ENCODE peak calls at places on chromosomes 16 and 17, in four cellular contexts. H is cardiac fibroblast, Q is kidney epithelial cell, T is GM06990. J is an unnamed sample.

GRCh38 chr17:11618861-11619566 is 20.7 kb downstream of the DNAH9 start:
- DNase-seq in Q (peak; percentile 26), H (no peak), T (no peak), J (peak; percentile 55)

GRCh38 chr16:83054302-83054701 is 427.5 kb downstream of the CDH13 start:
- DNase-seq in T (no peak), H (no peak), Q (no peak), J (no peak)

GRCh38 chr16:69814561-69814960 is 52.4 kb downstream of the WWP2 start:
- DNase-seq in T (no peak), Q (no peak), H (no peak), J (no peak)

GRCh38 chr17:9291912-9292562 is 270.7 kb downstream of the NTN1 start:
- DNase-seq in H (no peak), T (peak; percentile 15), Q (no peak), J (peak; percentile 23)

GRCh38 chr16:86994651-86995171 is 322.5 kb downstream of the C16orf95 start:
- DNase-seq in H (peak; percentile 73), T (no peak), Q (peak; percentile 96), J (peak; percentile 77)

GRCh38 chr16:57617604-57618111 is 10.8 kb upstream of the ADGRG1 start:
- DNase-seq in H (no peak), T (no peak), Q (no peak), J (no peak)

GRCh38 chr16:21283521-21284289 is 5.6 kb upstream of the CRYM start:
- DNase-seq in H (peak; percentile 49), T (peak; percentile 35), Q (no peak), J (peak; percentile 64)

GRCh38 chr17:79777166-79777843 is 643 bp upstream of the CBX2 start:
- DNase-seq in T (peak; percentile 46), H (peak; percentile 66), Q (no peak), J (peak; percentile 86)

GRCh38 chr17:22304667-22305303 is 612.5 kb downstream of the KCNJ18 start:
- DNase-seq in T (no peak), Q (no peak), H (no peak), J (no peak)

GRCh38 chr17:835263-835662 is 53.1 kb downstream of the MRM3 start:
- DNase-seq in Q (peak; percentile 84), H (peak; percentile 94), T (no peak), J (peak; percentile 87)

GRCh38 chr17:61862105-61862574 is 1.2 kb downstream of the BRIP1 start:
- DNase-seq in T (no peak), Q (peak; percentile 44), H (no peak), J (no peak)

GRCh38 chr16:83481589-83481988 is 326.2 kb upstream of the HSBP1 start:
- DNase-seq in T (no peak), Q (no peak), H (no peak), J (no peak)

GRCh38 chr17:73290399-73291259 is 21.2 kb downstream of the CDC42EP4 start:
- DNase-seq in T (no peak), H (no peak), Q (no peak), J (no peak)

GRCh38 chr17:7323731-7324437 is 5.3 kb downstream of the NEURL4 start:
- DNase-seq in T (peak; percentile 70), H (peak; percentile 51), Q (no peak), J (no peak)

GRCh38 chr16:8885674-8886592 is 3.8 kb downstream of the LITAFD start:
- DNase-seq in T (no peak), H (peak; percentile 42), Q (no peak), J (peak; percentile 49)

GRCh38 chr16:65745-66144 is 6.7 kb downstream of the RHBDF1 start:
- DNase-seq in Q (no peak), H (peak; percentile 84), T (peak; percentile 78), J (peak; percentile 76)

GRCh38 chr16:35749253-35750141 is 2290.1 kb downstream of the TP53TG3F start:
- DNase-seq in Q (no peak), H (no peak), T (no peak), J (no peak)

GRCh38 chr16:58252716-58253115 is 42.1 kb downstream of the PRSS54 start:
- DNase-seq in Q (no peak), T (no peak), H (no peak), J (no peak)

GRCh38 chr17:5922476-5922875 is 147.7 kb upstream of the WSCD1 start:
- DNase-seq in Q (no peak), H (no peak), T (no peak), J (no peak)

GRCh38 chr17:43545383-43545632 is 832 bp downstream of the ETV4 start:
- DNase-seq in Q (no peak), H (no peak), T (no peak), J (no peak)

GRCh38 chr17:2034157-2034556 is 4.2 kb downstream of the DPH1 start:
- DNase-seq in H (peak; percentile 49), Q (no peak), T (no peak), J (no peak)

GRCh38 chr16:52496051-52496876 is 50.7 kb downstream of the TOX3 start:
- DNase-seq in Q (no peak), H (no peak), T (no peak), J (no peak)

GRCh38 chr16:22324787-22325597 is 27.8 kb downstream of the POLR3E start:
- DNase-seq in Q (no peak), H (no peak), T (no peak), J (no peak)

GRCh38 chr16:27113341-27113841 is 46.7 kb downstream of the C16orf82 start:
- DNase-seq in T (peak; percentile 53), H (no peak), Q (no peak), J (no peak)

GRCh38 chr17:1241904-1242303 is 28.3 kb upstream of the BHLHA9 start:
- DNase-seq in Q (no peak), H (peak; percentile 60), T (no peak), J (no peak)

DNA sequence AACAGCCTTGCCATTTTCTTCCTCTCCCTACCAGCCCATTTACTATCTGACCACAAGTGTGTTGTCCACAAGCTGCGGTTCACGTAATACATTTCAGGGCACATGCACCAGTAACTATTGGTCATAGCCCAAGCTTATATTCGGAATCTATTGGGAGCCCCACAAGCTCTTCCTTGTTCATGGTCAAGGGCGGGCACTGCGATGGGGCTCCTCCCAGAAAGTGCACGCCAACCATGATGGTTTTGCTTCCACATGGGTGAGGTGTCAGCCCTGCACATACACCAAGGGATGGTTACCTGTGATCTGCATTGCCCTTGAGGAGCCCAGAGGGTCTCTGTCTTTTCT is 12.1 kb downstream of the THRA start:
- DNase-seq in H (no peak), T (no peak), Q (no peak), J (no peak)
- H3K4me3 ChIP-seq in H (no peak overlapping the region), T (no peak overlapping the region), Q (no peak overlapping the region), J (no peak overlapping the region)

GRCh38 chr16:29675811-29676643 is 3.0 kb upstream of the QPRT start:
- DNase-seq in T (no peak), H (peak; percentile 51), Q (no peak), J (no peak)

GRCh38 chr16:29678691-29679267 is at the start of gene QPRT:
- DNase-seq in H (peak; percentile 83), T (peak; percentile 55), Q (peak; percentile 34), J (no peak)

GRCh38 chr16:29683543-29684090 is 4.6 kb downstream of the QPRT start:
- DNase-seq in T (no peak), H (no peak), Q (no peak), J (no peak)

GRCh38 chr16:29676989-29677388 is 2.0 kb upstream of the QPRT start:
- DNase-seq in H (no peak), T (no peak), Q (no peak), J (no peak)

GRCh38 chr16:29680180-29680598 is 1.2 kb downstream of the QPRT start:
- DNase-seq in H (no peak), T (no peak), Q (peak; percentile 84), J (no peak)
- H3K4me3 ChIP-seq in H (no peak overlapping the region), T (peak overlapping the region; percentile 33), Q (peak overlapping the region; percentile 13), J (no peak overlapping the region)

GRCh38 chr17:47066095-47066494 is 87.0 kb upstream of the RPRML start:
- DNase-seq in Q (no peak), T (no peak), H (peak; percentile 3), J (no peak)
- H3K4me3 ChIP-seq in Q (no peak overlapping the region), T (no peak overlapping the region), H (no peak overlapping the region), J (no peak overlapping the region)

GRCh38 chr17:58665946-58666857 is 25.6 kb downstream of the TEX14 start:
- DNase-seq in Q (no peak), H (no peak), T (no peak), J (no peak)
- H3K4me3 ChIP-seq in Q (no peak overlapping the region), H (no peak overlapping the region), T (no peak overlapping the region), J (peak overlapping the region; percentile 15)

GRCh38 chr17:49850772-49851386 is 3.0 kb upstream of the TAC4 start:
- DNase-seq in T (no peak), H (no peak), Q (no peak), J (no peak)
- H3K4me3 ChIP-seq in T (peak overlapping the region; percentile 56), H (peak overlapping the region; percentile 62), Q (peak overlapping the region; percentile 42), J (no peak overlapping the region)

GRCh38 chr16:3186946-3187690 is 886 bp upstream of the OR1F1 start:
- DNase-seq in Q (no peak), H (no peak), T (no peak), J (no peak)

GRCh38 chr16:3188675-3188924 is 596 bp downstream of the OR1F1 start:
- DNase-seq in Q (no peak), H (no peak), T (no peak), J (no peak)

GRCh38 chr16:3188925-3189825 is 1.2 kb downstream of the OR1F1 start:
- DNase-seq in T (peak; percentile 89), Q (no peak), H (peak; percentile 49), J (peak; percentile 75)

GRCh38 chr16:3189869-3190268 is 1.9 kb downstream of the OR1F1 start:
- DNase-seq in H (no peak), T (no peak), Q (no peak), J (no peak)

GRCh38 chr16:3187798-3188674 is at the start of gene OR1F1:
- DNase-seq in T (peak; percentile 76), H (peak; percentile 55), Q (no peak), J (peak; percentile 84)
- H3K4me3 ChIP-seq in T (peak within 1 kb of the TSS; percentile 67), H (peak within 1 kb of the TSS; percentile 53), Q (peak within 1 kb of the TSS; percentile 52), J (peak within 1 kb of the TSS; percentile 64)

GRCh38 chr16:84630009-84630408 is 12.1 kb upstream of the COTL1 start:
- DNase-seq in H (no peak), Q (no peak), T (no peak), J (no peak)

GRCh38 chr16:84631153-84631466 is 13.2 kb upstream of the COTL1 start:
- DNase-seq in T (no peak), H (no peak), Q (no peak), J (no peak)

GRCh38 chr16:84631882-84632281 is 14.0 kb upstream of the COTL1 start:
- DNase-seq in Q (no peak), H (no peak), T (no peak), J (no peak)

GRCh38 chr16:84629580-84629979 is 11.7 kb upstream of the COTL1 start:
- DNase-seq in H (no peak), Q (no peak), T (no peak), J (no peak)

DNA sequence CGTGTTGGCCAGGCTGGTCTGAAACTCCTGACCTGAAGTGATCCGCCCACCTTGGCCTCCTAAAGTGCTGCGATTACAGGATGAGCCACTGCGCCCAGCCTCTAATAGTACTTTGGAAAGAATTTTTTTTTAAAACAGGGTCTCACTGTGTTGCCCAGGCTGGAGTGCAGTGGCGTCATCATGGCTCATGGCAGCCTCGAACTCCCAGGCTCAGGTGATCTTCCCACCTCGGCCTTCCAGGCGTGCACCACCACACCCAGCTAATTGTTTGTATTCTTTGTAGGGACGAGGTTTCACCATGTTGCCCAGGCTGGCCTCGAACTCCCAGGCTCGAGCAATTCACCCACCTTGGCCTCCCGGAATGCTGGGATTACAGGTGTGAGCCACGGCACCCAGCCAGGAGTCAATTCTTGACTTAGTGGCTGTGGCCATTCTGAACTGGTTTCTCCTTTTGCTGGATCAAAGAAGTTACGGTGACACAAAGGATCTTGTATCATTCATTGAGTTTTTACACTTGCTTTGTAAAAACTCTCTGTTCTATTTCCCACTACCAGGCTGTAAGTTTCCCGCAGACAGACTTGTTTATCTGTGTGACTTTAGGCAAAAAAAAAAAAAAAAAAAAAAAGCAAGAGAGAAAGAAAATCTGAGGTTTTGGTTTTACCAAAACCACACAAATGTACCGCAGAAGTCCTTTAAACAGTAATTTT is 12.7 kb upstream of the COTL1 start:
- DNase-seq in Q (no peak), T (no peak), H (no peak), J (no peak)
- H3K4me3 ChIP-seq in Q (no peak overlapping the region), T (no peak overlapping the region), H (no peak overlapping the region), J (no peak overlapping the region)